ENCODE peak calls at places on chromosomes 2 and 18, in eight cellular contexts. M is spleen, W is sigmoid colon, C is tibial artery, N is uterus, Q is IMR-90, Z is fibroblast of lung, D is psoas muscle. F is an unnamed sample.
A peak's percentile ranks its signal among the peaks of the same experiment; 100 is the strongest.

GRCh38 chr18:47931707-47932103 is 1.2 kb upstream of the SMAD2 start:
- DNase-seq in M (peak; percentile 78), Z (no peak), N (no peak), Q (no peak), W (no peak), C (no peak), D (no peak), F (no peak)

GRCh38 chr2:41908349-41908748 is 139.5 kb upstream of the PKDCC start:
- DNase-seq in Z (no peak), Q (no peak), W (no peak), M (no peak), D (no peak), N (no peak), C (no peak), F (no peak)

GRCh38 chr18:32714571-32715148 is 58.2 kb downstream of the KLHL14 start:
- DNase-seq in W (no peak), Q (peak; percentile 51), Z (peak; percentile 60), D (no peak), C (no peak), M (no peak), N (no peak), F (no peak)

GRCh38 chr2:154720642-154721041 is 22.1 kb downstream of the KCNJ3 start:
- DNase-seq in D (no peak), Z (peak; percentile 46), M (no peak), C (no peak), Q (no peak), N (no peak), W (no peak), F (no peak)

GRCh38 chr18:63166142-63166541 is 153.4 kb downstream of the BCL2 start:
- DNase-seq in M (peak; percentile 54), N (no peak), C (no peak), D (no peak), Q (no peak), W (no peak), Z (no peak), F (no peak)

GRCh38 chr2:191488135-191488534 is 189.8 kb upstream of the NABP1 start:
- DNase-seq in Z (peak; percentile 39), Q (no peak), W (no peak), D (no peak), C (no peak), M (no peak), N (no peak), F (peak; percentile 62)

GRCh38 chr2:104599802-104600510 is 254.0 kb upstream of the POU3F3 start:
- DNase-seq in D (no peak), C (no peak), Z (peak; percentile 93), N (no peak), M (no peak), W (no peak), Q (no peak), F (no peak)

GRCh38 chr2:26840937-26841610 is 6.9 kb upstream of the DPYSL5 start:
- DNase-seq in C (no peak), D (no peak), Z (no peak), W (no peak), M (no peak), N (no peak), Q (no peak), F (no peak)

GRCh38 chr2:64615844-64616536 is 37.7 kb downstream of the SERTAD2 start:
- DNase-seq in C (no peak), D (no peak), M (no peak), W (peak; percentile 53), N (no peak), Q (no peak), Z (no peak), F (no peak)
- TF ChIP-seq CTCF in C (no peak), D (no peak), M (no peak), W (no peak), N (no peak), Q (no peak), Z (no peak), F (no peak)

GRCh38 chr2:17818235-17818634 is 2.0 kb downstream of the MSGN1 start:
- DNase-seq in D (no peak), N (no peak), Z (no peak), W (no peak), M (no peak), C (no peak), Q (no peak), F (no peak)

GRCh38 chr2:17821080-17821479 is 4.8 kb downstream of the MSGN1 start:
- DNase-seq in N (no peak), M (no peak), Z (no peak), D (no peak), Q (no peak), W (no peak), C (no peak), F (no peak)

GRCh38 chr2:17821535-17822451 is 5.5 kb downstream of the MSGN1 start:
- DNase-seq in W (no peak), Q (no peak), N (no peak), Z (peak; percentile 23), C (no peak), M (no peak), D (no peak), F (no peak)

GRCh38 chr2:17827306-17827705 is 11.0 kb downstream of the MSGN1 start:
- DNase-seq in M (no peak), W (no peak), Q (no peak), N (no peak), C (no peak), D (no peak), Z (no peak), F (no peak)

DNA sequence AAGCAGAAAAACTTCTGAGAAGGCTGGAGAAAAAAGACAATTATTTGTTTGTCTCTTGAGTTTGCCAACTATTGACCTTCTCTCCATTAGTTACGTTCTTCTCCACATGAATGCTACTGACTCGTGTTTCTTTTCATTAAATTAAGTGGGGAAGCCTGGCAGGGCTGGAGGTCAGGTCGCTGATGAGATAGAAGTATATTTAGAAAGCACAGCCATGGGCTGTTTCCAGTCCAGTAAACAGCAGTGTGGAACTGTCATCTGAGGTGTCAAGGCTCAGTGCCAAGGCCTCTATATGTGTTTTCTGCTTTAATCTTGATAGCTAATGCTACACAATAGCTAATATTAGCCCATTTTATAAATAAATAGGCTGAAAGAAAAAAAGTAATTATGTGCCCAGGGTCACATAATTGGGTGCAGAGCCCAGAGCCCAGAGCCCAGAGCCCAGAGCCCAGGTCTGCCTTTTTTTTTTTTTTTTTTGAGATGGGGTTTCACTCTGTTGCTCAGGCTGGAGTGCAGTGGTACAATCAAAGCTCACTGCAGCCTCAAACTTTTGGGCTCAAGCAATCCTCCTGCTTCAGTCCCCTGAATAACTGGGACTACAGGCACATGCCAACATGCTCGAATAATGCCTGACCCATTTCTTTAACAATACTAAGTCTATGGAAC is 6.3 kb downstream of the MSGN1 start:
- DNase-seq in Q (no peak), D (no peak), N (no peak), C (no peak), W (no peak), M (no peak), Z (no peak), F (no peak)
- H3K4me3 ChIP-seq in Q (no peak overlapping the region), D (peak overlapping the region; percentile 46), N (no peak overlapping the region), C (no peak overlapping the region), W (no peak overlapping the region), M (no peak overlapping the region), Z (no peak overlapping the region), F (no peak overlapping the region)

GRCh38 chr2:65382323-65382722 is 50.1 kb downstream of the SPRED2 start:
- DNase-seq in Q (no peak), Z (peak; percentile 51), C (no peak), N (no peak), M (no peak), W (no peak), D (no peak), F (no peak)

GRCh38 chr2:65381607-65382032 is 50.8 kb downstream of the SPRED2 start:
- DNase-seq in D (no peak), Q (no peak), W (no peak), Z (no peak), C (no peak), N (no peak), M (no peak), F (no peak)

GRCh38 chr2:65386340-65386739 is 46.1 kb downstream of the SPRED2 start:
- DNase-seq in W (no peak), Q (no peak), M (no peak), D (no peak), C (no peak), N (no peak), Z (no peak), F (no peak)

GRCh38 chr2:65382776-65383357 is 49.5 kb downstream of the SPRED2 start:
- DNase-seq in M (peak; percentile 89), Q (peak; percentile 98), Z (peak; percentile 100), W (peak; percentile 85), C (peak; percentile 76), D (peak; percentile 83), N (peak; percentile 67), F (peak; percentile 93)

DNA sequence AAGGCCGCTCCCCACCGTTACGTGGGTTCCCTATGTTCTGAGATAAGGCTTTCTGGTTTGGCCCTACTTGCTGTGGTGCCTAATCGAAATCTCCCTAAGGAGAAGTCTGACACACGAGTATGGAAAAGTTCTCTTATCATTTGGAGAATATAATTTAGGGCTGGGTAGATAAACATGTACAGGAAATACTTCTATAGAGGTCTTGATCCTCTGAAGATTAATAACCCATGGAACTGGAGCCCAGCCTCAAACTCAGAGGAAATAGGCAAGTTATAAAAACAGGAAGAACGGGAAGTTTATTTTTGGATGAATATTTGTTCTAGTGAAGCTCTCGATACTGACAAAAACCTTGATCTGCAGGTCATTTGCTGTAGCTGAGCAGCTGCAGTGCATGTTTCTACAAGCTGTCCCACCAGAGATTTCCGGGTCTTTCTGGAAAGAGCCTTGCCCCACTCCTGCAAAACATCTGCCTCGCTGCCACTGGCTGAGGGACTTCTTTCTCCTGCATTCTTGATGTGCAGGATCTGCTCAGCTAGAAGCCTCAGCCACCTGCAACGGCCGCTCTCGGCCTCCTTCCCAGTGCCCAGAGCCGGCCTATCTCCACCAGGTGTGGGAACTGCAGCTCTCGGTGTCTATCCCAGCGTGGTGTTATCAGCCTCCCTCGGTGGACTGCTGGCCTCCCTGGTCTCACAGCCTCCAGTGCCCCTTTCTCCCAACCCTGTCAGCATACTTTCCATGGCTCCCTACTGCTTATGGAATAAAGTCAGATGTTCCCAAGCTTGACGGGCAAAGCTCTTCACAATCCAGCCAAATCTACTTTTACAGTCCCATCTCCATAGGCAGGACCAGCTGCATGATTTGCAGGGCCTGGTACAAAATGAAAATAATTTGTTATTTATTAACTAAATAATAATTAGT is 48.6 kb downstream of the SPRED2 start:
- DNase-seq in N (no peak), C (no peak), W (no peak), M (no peak), Z (peak; percentile 56), Q (peak; percentile 56), D (no peak), F (peak; percentile 35)
- H3K4me1 ChIP-seq in N (peaks cover 8% of the 10 kb centered on the region), C (peaks cover 38% of the 10 kb centered on the region), W (peaks cover 28% of the 10 kb centered on the region), M (peaks cover 25% of the 10 kb centered on the region), Z (peaks cover 27% of the 10 kb centered on the region), Q (peaks cover 25% of the 10 kb centered on the region), D (peaks cover 23% of the 10 kb centered on the region), F (peaks cover 27% of the 10 kb centered on the region)

GRCh38 chr18:40157120-40157519 is 1797.9 kb upstream of the PIK3C3 start:
- DNase-seq in W (no peak), N (no peak), C (no peak), D (no peak), Q (no peak), Z (no peak), M (no peak), F (no peak)

DNA sequence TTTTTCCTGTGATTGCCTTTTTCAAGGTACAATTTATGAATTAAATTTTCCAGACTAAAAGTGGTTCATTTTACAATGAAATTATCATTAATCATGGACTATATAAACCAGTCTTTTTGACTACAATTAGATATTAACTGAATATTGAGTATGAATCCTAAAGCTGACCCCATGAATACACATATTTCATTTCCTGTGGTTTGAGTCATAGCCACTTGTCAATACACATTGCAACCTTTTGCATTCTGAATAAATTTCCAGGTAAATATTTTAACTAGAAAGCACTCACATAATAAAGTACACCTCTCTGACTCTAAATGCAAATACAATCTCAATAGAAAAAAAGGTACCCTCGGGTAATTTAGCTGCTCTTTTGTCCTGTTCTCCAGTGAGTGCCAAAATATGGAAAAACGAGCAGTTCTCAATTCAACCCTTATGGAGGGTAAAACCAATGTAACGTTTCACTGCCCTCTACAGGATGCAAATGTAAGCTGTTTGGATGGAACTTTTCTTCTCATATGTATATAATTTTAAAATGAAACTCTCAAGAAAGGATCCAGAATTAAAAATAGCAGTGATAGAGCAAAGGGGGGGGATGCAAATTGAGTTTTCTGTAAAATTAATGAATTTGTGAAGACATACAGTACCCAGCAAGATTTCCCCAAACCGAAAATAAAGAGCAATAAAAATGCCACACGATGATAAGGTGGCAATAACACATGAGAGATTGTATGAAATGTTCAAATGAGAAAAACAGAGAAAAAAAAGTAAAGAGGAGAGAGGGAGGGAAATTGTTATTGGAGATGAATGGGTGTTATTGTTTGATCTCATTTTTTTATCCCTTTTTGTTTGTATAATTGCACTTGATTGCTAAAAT is 1795.7 kb upstream of the PIK3C3 start:
- DNase-seq in D (no peak), N (no peak), Q (peak; percentile 40), M (no peak), Z (peak; percentile 33), W (no peak), C (no peak), F (no peak)
- TF ChIP-seq CTCF in D (no peak), N (no peak), Q (peak; percentile 54), M (no peak), Z (peak; percentile 79), W (no peak), C (no peak), F (peak; percentile 14)

F was measured in mucosa of descending colon.